ENCODE peak calls at places on chromosome 17, in eight cellular contexts. Z, L, U, K, X, O, G and H are unnamed samples.
A peak's percentile ranks its signal among the peaks of the same experiment; 100 is the strongest.

GRCh38 chr17:35183332-35183731 is 10.9 kb downstream of the SLC35G3 start:
- DNase-seq in Z (no peak), L (no peak), U (peak; percentile 30), K (no peak), X (no peak), O (no peak), G (no peak), H (no peak)

GRCh38 chr17:41211845-41212466 is 14.5 kb upstream of the KRTAP9-2 start:
- DNase-seq in Z (no peak), L (no peak), U (no peak), K (peak; percentile 69), X (no peak), O (no peak), G (no peak), H (no peak)

GRCh38 chr17:4708436-4708835 is 2.0 kb upstream of the ARRB2 start:
- DNase-seq in Z (no peak), L (no peak), U (peak; percentile 74), K (no peak), X (no peak), O (no peak), G (no peak), H (no peak)

GRCh38 chr17:19341641-19342610 is 20.6 kb downstream of the B9D1 start:
- DNase-seq in Z (no peak), L (no peak), U (no peak), K (peak; percentile 46), X (no peak), O (no peak), G (no peak), H (no peak)

GRCh38 chr17:42660692-42661345 is 1.7 kb downstream of the TUBG2 start:
- DNase-seq in Z (no peak), L (no peak), U (no peak), K (peak; percentile 90), X (no peak), O (no peak), G (no peak), H (no peak)

GRCh38 chr17:62763891-62764600 is 44.1 kb downstream of the MARCHF10 start:
- DNase-seq in Z (no peak), L (no peak), U (no peak), K (no peak), X (no peak), O (no peak), G (no peak), H (no peak)

GRCh38 chr17:8489841-8490240 is 54.2 kb downstream of the NDEL1 start:
- DNase-seq in Z (no peak), L (no peak), U (no peak), K (peak; percentile 30), X (no peak), O (no peak), G (no peak), H (no peak)

GRCh38 chr17:5078106-5079028 is at the start of gene ZFP3:
- DNase-seq in Z (peak; percentile 70), L (no peak), U (peak; percentile 86), K (peak; percentile 78), X (peak; percentile 74), O (peak; percentile 89), G (peak; percentile 30), H (peak; percentile 43)

GRCh38 chr17:64355536-64356303 is 34.9 kb downstream of the PECAM1 start:
- DNase-seq in Z (no peak), L (peak; percentile 25), U (peak; percentile 30), K (no peak), X (no peak), O (no peak), G (no peak), H (no peak)

GRCh38 chr17:21272881-21273839 is 11.4 kb upstream of the MAP2K3 start:
- DNase-seq in Z (no peak), L (no peak), U (no peak), K (no peak), X (no peak), O (no peak), G (no peak), H (no peak)

GRCh38 chr17:40097931-40098845 is 2.2 kb downstream of the NR1D1 start:
- DNase-seq in Z (no peak), L (no peak), U (no peak), K (peak; percentile 70), X (no peak), O (no peak), G (no peak), H (no peak)

GRCh38 chr17:81118308-81119221 is 46.7 kb upstream of the PVALEF start:
- DNase-seq in Z (no peak), L (no peak), U (no peak), K (no peak), X (no peak), O (no peak), G (no peak), H (no peak)

GRCh38 chr17:9020096-9020823 is 1.1 kb upstream of the NTN1 start:
- DNase-seq in Z (no peak), L (no peak), U (no peak), K (no peak), X (no peak), O (no peak), G (no peak), H (no peak)

GRCh38 chr17:10743316-10744009 is 13.6 kb upstream of the TMEM220 start:
- DNase-seq in Z (no peak), L (no peak), U (no peak), K (peak; percentile 63), X (no peak), O (no peak), G (no peak), H (no peak)

GRCh38 chr17:31269597-31269996 is 27.4 kb downstream of the OMG start:
- DNase-seq in Z (no peak), L (peak; percentile 9), U (no peak), K (peak; percentile 99), X (no peak), O (no peak), G (peak; percentile 55), H (peak; percentile 53)

GRCh38 chr17:45050680-45051059 is 762 bp downstream of the DCAKD start:
- DNase-seq in Z (no peak), L (no peak), U (peak; percentile 56), K (peak; percentile 37), X (no peak), O (no peak), G (no peak), H (no peak)

GRCh38 chr17:64653325-64653984 is 8.7 kb downstream of the SMURF2 start:
- DNase-seq in Z (no peak), L (no peak), U (no peak), K (peak; percentile 78), X (no peak), O (no peak), G (no peak), H (no peak)

GRCh38 chr17:77388384-77389306 is 247.9 kb downstream of the SEC14L1 start:
- DNase-seq in Z (no peak), L (no peak), U (no peak), K (peak; percentile 77), X (no peak), O (no peak), G (no peak), H (no peak)